ENCODE peak calls at places on chromosomes 6 and 20, in eight cellular contexts. I is fibroblast of lung, Y is thoracic aorta, F is A673, V is colonic mucosa, T is psoas muscle, B is BE2C, C is ovary. D is an unnamed sample.

GRCh38 chr6:144008501-144009245 is 614 bp upstream of the PLAGL1 start:
- DNase-seq in T (no peak), B (no peak), F (no peak), Y (no peak), V (peak; percentile 23), C (no peak), I (no peak), D (no peak)

GRCh38 chr6:147035891-147036290 is 168.3 kb upstream of the STXBP5 start:
- DNase-seq in Y (no peak), I (no peak), F (no peak), V (no peak), C (no peak), T (no peak), B (no peak), D (no peak)

GRCh38 chr6:15551798-15552197 is 111.0 kb downstream of the DTNBP1 start:
- DNase-seq in F (peak; percentile 75), C (no peak), Y (no peak), T (no peak), I (peak; percentile 59), B (peak; percentile 53), V (no peak), D (no peak)

GRCh38 chr6:150874184-150874583 is 8.7 kb downstream of the MTHFD1L start:
- DNase-seq in C (no peak), I (no peak), F (no peak), V (no peak), Y (no peak), B (no peak), T (no peak), D (no peak)

GRCh38 chr6:139231206-139231605 is 60.6 kb downstream of the TXLNB start:
- DNase-seq in F (no peak), V (no peak), B (no peak), T (no peak), Y (no peak), I (peak; percentile 60), C (no peak), D (no peak)

GRCh38 chr6:127907960-127908640 is 7.2 kb upstream of the THEMIS start:
- DNase-seq in B (no peak), V (no peak), F (no peak), C (no peak), T (no peak), I (no peak), Y (no peak), D (peak; percentile 14)

GRCh38 chr6:35052694-35053565 is 88.2 kb downstream of the TCP11 start:
- DNase-seq in Y (no peak), F (no peak), B (no peak), C (peak; percentile 60), I (peak; percentile 36), T (peak; percentile 37), V (peak; percentile 35), D (no peak)

GRCh38 chr20:35742741-35743523 is 872 bp upstream of the RBM39 start:
- DNase-seq in F (peak; percentile 37), Y (no peak), B (no peak), V (no peak), C (no peak), I (peak; percentile 30), T (no peak), D (peak; percentile 55)

GRCh38 chr20:57432874-57433491 is 41.8 kb downstream of the RBM38 start:
- DNase-seq in F (no peak), I (peak; percentile 12), Y (no peak), T (peak; percentile 51), C (peak; percentile 53), B (no peak), V (peak; percentile 82), D (peak; percentile 89)

GRCh38 chr6:25237579-25237978 is 41.6 kb upstream of the CARMIL1 start:
- DNase-seq in T (no peak), F (no peak), B (no peak), Y (no peak), C (no peak), I (peak; percentile 14), V (no peak), D (no peak)

GRCh38 chr6:52336919-52337561 is 24.9 kb upstream of the PAQR8 start:
- DNase-seq in Y (no peak), C (no peak), I (no peak), F (no peak), T (no peak), V (no peak), B (no peak), D (no peak)

GRCh38 chr6:144305985-144306384 is 20.9 kb downstream of the UTRN start:
- DNase-seq in F (no peak), V (no peak), T (no peak), C (no peak), I (peak; percentile 78), B (no peak), Y (no peak), D (no peak)

GRCh38 chr20:25045343-25045712 is 12.6 kb downstream of the ACSS1 start:
- DNase-seq in V (no peak), B (no peak), C (no peak), I (no peak), F (no peak), Y (no peak), T (peak; percentile 15), D (no peak)

GRCh38 chr20:51412991-51413471 is 129.5 kb downstream of the NFATC2 start:
- DNase-seq in Y (no peak), F (peak; percentile 11), B (no peak), C (no peak), T (peak; percentile 65), V (no peak), I (no peak), D (no peak)

GRCh38 chr20:6485376-6485775 is 282.1 kb upstream of the BMP2 start:
- DNase-seq in B (no peak), Y (no peak), F (no peak), V (no peak), C (no peak), T (no peak), I (no peak), D (no peak)

GRCh38 chr6:78492351-78493010 is 374.9 kb upstream of the IRAK1BP1 start:
- DNase-seq in V (no peak), I (peak; percentile 32), C (no peak), B (no peak), F (no peak), T (no peak), Y (no peak), D (no peak)

GRCh38 chr6:89938014-89938413 is 43.7 kb downstream of the GJA10 start:
- DNase-seq in F (no peak), B (no peak), V (no peak), C (no peak), Y (no peak), I (no peak), T (no peak), D (no peak)

GRCh38 chr6:163123098-163123497 is 291.4 kb upstream of the QKI start:
- DNase-seq in C (no peak), B (no peak), I (no peak), V (no peak), Y (no peak), F (no peak), T (no peak), D (no peak)
- H3K27me3 ChIP-seq in C (no peaks in the 10 kb centered on the region), B (no peaks in the 10 kb centered on the region), I (no peaks in the 10 kb centered on the region), V (no peaks in the 10 kb centered on the region), Y (no peaks in the 10 kb centered on the region), F (no peaks in the 10 kb centered on the region), T (no peaks in the 10 kb centered on the region), D (no peaks in the 10 kb centered on the region)

DNA sequence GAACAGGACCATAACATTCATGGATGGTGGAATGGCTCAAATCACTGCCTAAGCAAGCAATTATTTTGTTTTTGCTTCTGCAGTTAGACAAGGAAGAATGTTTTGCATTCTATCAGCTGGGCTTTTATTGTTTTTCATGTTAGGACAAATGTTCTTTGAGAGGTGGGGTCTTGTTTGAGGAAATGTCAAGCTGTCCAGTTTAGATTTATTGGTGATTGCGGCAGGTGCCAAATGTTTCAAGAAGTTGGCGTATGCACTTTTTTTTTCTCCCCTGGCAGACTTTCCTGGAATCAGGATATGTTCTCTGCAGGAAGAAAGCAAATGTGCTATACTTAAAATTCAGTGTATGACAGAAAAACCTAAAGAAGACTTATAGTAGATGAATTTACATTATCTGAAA is 81.0 kb upstream of the JAG1 start:
- DNase-seq in I (no peak), F (no peak), T (no peak), C (no peak), Y (no peak), V (no peak), B (no peak), D (no peak)
- H3K4me3 ChIP-seq in I (no peak overlapping the region), F (no peak overlapping the region), T (no peak overlapping the region), C (no peak overlapping the region), Y (no peak overlapping the region), V (no peak overlapping the region), B (no peak overlapping the region), D (no peak overlapping the region)

DNA sequence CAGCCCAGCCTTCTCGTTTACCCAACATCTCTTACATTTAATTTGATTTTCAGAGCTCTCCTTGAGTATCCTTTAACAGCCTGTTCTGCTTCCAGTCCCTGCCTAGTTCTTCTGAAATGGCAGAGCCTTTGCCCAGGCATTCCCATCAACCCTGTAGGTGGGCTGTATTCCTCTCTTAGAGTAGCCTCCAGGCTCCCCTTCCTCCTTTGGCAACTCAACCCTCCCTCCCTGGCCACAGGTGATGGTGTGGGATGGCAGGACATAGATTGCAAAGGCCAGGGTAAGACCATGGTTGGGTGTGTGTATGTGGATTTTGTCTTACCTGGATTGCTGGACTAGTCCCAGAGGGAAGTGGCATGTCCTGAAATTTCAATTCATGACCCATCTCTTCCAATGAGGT is 125.4 kb downstream of the F13A1 start:
- DNase-seq in T (no peak), V (no peak), F (no peak), Y (no peak), I (no peak), B (no peak), C (no peak), D (no peak)
- TF ChIP-seq CTCF in T (no peak), V (no peak), F (no peak), Y (no peak), I (no peak), B (no peak), C (no peak), D (no peak)

GRCh38 chr20:2004171-2004570 is 10.3 kb upstream of the PDYN start:
- DNase-seq in F (no peak), I (no peak), B (no peak), V (no peak), C (no peak), T (no peak), Y (no peak), D (no peak)
- H3K27me3 ChIP-seq in F (peaks cover 23% of the 10 kb centered on the region), I (peaks cover 3% of the 10 kb centered on the region), B (no peaks in the 10 kb centered on the region), V (no peaks in the 10 kb centered on the region), C (no peaks in the 10 kb centered on the region), T (peaks cover 36% of the 10 kb centered on the region), Y (no peaks in the 10 kb centered on the region), D (no peaks in the 10 kb centered on the region)

GRCh38 chr6:70194421-70194820 is 108.5 kb downstream of the COL9A1 start:
- DNase-seq in B (no peak), C (no peak), V (no peak), I (no peak), T (no peak), Y (no peak), F (no peak), D (no peak)
- H3K4me3 ChIP-seq in B (no peak overlapping the region), C (no peak overlapping the region), V (no peak overlapping the region), I (no peak overlapping the region), T (no peak overlapping the region), Y (no peak overlapping the region), F (no peak overlapping the region), D (no peak overlapping the region)

DNA sequence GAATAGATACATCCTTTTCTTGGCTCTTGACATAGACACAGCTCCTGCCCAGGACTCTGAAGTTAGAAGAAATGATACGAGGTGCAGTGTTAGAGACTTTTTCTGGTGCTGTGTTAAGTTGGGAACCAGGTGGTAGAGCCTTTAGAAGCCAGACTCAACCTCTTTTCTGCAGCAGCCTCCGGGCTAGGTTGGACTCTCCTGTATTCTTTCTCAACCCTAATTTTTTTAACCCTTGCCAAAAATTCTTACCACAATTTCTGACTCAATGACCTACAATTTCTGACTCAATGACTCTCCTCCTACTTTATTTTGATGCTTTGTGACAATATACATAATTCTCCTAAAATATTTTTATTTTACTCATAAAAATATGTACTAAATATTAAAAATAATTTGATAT is 127.4 kb upstream of the PRL start:
- DNase-seq in I (no peak), Y (no peak), T (no peak), C (no peak), V (no peak), B (no peak), F (no peak), D (no peak)
- TF ChIP-seq CTCF in I (no peak), Y (no peak), T (no peak), C (no peak), V (no peak), B (no peak), F (no peak), D (no peak)

D was measured in GM06990.